ENCODE peak calls at places on chromosomes 13 and 19, in seven cellular contexts. K, D, X, W, I, P and Y are unnamed samples.

GRCh38 chr13:35256459-35257148 is 219.9 kb downstream of the MAB21L1 start:
- DNase-seq in W (no peak), K (no peak), D (no peak), I (no peak), X (no peak), P (no peak), Y (no peak)

GRCh38 chr19:45172611-45173208 is 5.3 kb downstream of the TRAPPC6A start:
- DNase-seq in W (no peak), K (no peak), X (no peak), D (no peak), P (no peak), I (no peak), Y (no peak)

GRCh38 chr19:15631817-15632216 is 8.9 kb upstream of the CYP4F3 start:
- DNase-seq in X (no peak), K (no peak), I (peak; percentile 28), W (no peak), P (peak; percentile 14), D (peak; percentile 43), Y (no peak)

GRCh38 chr19:41411682-41412265 is 14.2 kb downstream of the BCKDHA start:
- DNase-seq in W (peak; percentile 46), D (no peak), X (no peak), I (no peak), P (no peak), K (no peak), Y (no peak)

GRCh38 chr13:49300716-49301589 is 53.2 kb downstream of the CDADC1 start:
- DNase-seq in X (peak; percentile 87), K (no peak), D (peak; percentile 71), I (peak; percentile 64), P (peak; percentile 77), W (peak; percentile 32), Y (peak; percentile 59)

GRCh38 chr13:102195566-102196462 is 206.0 kb downstream of the FGF14 start:
- DNase-seq in X (no peak), K (no peak), I (no peak), P (no peak), D (no peak), W (no peak), Y (no peak)

GRCh38 chr13:54366728-54367127 is 1338.1 kb downstream of the OLFM4 start:
- DNase-seq in W (no peak), D (no peak), I (no peak), P (no peak), K (no peak), X (no peak), Y (no peak)

GRCh38 chr19:18220632-18221275 is 5.5 kb downstream of the PDE4C start:
- DNase-seq in W (no peak), D (no peak), I (no peak), X (no peak), P (no peak), K (no peak), Y (no peak)

GRCh38 chr13:50388481-50388880 is 373.2 kb downstream of the KCNRG start:
- DNase-seq in P (no peak), D (no peak), X (no peak), I (no peak), K (no peak), W (no peak), Y (no peak)

GRCh38 chr13:33541962-33542308 is 256.4 kb upstream of the STARD13 start:
- DNase-seq in W (no peak), P (no peak), X (no peak), K (no peak), I (no peak), D (no peak), Y (no peak)

GRCh38 chr13:30892966-30893365 is 13.1 kb upstream of the MEDAG start:
- DNase-seq in X (no peak), I (peak; percentile 24), P (peak; percentile 31), W (no peak), K (no peak), D (no peak), Y (no peak)

GRCh38 chr13:75876371-75877050 is 240.4 kb downstream of the LMO7 start:
- DNase-seq in D (peak; percentile 20), X (peak; percentile 42), P (peak; percentile 66), I (peak; percentile 41), W (peak; percentile 5), K (peak; percentile 6), Y (peak; percentile 18)

GRCh38 chr13:44403720-44404063 is 30.1 kb downstream of the SERP2 start:
- DNase-seq in P (no peak), W (no peak), D (no peak), I (no peak), K (no peak), X (no peak), Y (no peak)

GRCh38 chr13:49302817-49303216 is 55.1 kb downstream of the CDADC1 start:
- DNase-seq in X (no peak), K (no peak), I (no peak), D (no peak), W (no peak), P (no peak), Y (no peak)

GRCh38 chr19:55580628-55581144 is at the start of gene ZNF579:
- DNase-seq in D (peak; percentile 81), I (peak; percentile 90), W (peak; percentile 84), X (peak; percentile 85), P (peak; percentile 89), K (peak; percentile 85), Y (peak; percentile 50)

GRCh38 chr13:51520524-51520923 is 63.7 kb upstream of the WDFY2 start:
- DNase-seq in K (no peak), I (no peak), X (no peak), D (no peak), W (no peak), P (peak; percentile 79), Y (peak; percentile 22)

GRCh38 chr13:99269627-99270252 is 11.6 kb upstream of the GPR18 start:
- DNase-seq in P (peak; percentile 48), X (peak; percentile 37), K (no peak), W (no peak), I (no peak), D (peak; percentile 17), Y (peak; percentile 35)

GRCh38 chr19:38921420-38922274 is 8.9 kb downstream of the SARS2 start:
- DNase-seq in K (no peak), X (no peak), I (no peak), D (no peak), W (no peak), P (no peak), Y (no peak)

GRCh38 chr19:37333457-37333856 is 37.4 kb upstream of the ZNF527 start:
- DNase-seq in I (no peak), K (no peak), W (no peak), X (no peak), D (no peak), P (peak; percentile 17), Y (no peak)

GRCh38 chr19:54955356-54955755 is 8.0 kb upstream of the NLRP7 start:
- DNase-seq in K (no peak), X (no peak), W (no peak), D (no peak), P (no peak), I (no peak), Y (no peak)

GRCh38 chr19:49855676-49856573 is 5.0 kb downstream of the PTOV1 start:
- DNase-seq in D (no peak), K (no peak), I (no peak), P (no peak), X (no peak), W (no peak), Y (no peak)

GRCh38 chr13:75566658-75567057 is 17.1 kb downstream of the UCHL3 start:
- DNase-seq in X (no peak), K (no peak), D (peak; percentile 22), I (no peak), W (no peak), P (peak; percentile 51), Y (peak; percentile 15)

GRCh38 chr13:45953082-45953481 is 99.5 kb downstream of the ZC3H13 start:
- DNase-seq in P (no peak), X (no peak), D (no peak), K (no peak), I (no peak), W (no peak), Y (no peak)